ENCODE peak calls at places on chromosomes 13 and 19, in five cellular contexts. S is IMR-90, F is neuronal stem cell, O is H9, N is H1. T is an unnamed sample.

GRCh38 chr13:36310417-36311108 is 12.9 kb upstream of the CCDC169 start:
- DNase-seq in S (peak), F (no peak), O (no peak), N (no peak), T (no peak)

GRCh38 chr19:41341669-41342490 is 11.8 kb downstream of the TGFB1 start:
- DNase-seq in S (no peak), F (no peak), O (peak), N (no peak), T (no peak)

GRCh38 chr13:36518707-36519106 is 86.4 kb downstream of the CCNA1 start:
- DNase-seq in S (no peak), F (no peak), O (no peak), N (no peak), T (no peak)

GRCh38 chr13:72774019-72774418 is 7.7 kb downstream of the DIS3 start:
- DNase-seq in S (no peak), F (no peak), O (no peak), N (no peak), T (peak)

GRCh38 chr13:23715762-23716235 is 145.6 kb downstream of the TNFRSF19 start:
- DNase-seq in S (no peak), F (no peak), O (peak), N (peak), T (peak)

GRCh38 chr13:24267283-24267682 is 42.1 kb upstream of the C1QTNF9 start:
- DNase-seq in S (no peak), F (no peak), O (no peak), N (no peak), T (peak)

GRCh38 chr19:13846533-13847032 is 30.4 kb upstream of the NANOS3 start:
- DNase-seq in S (peak), F (no peak), O (peak), N (peak), T (peak)

GRCh38 chr19:29271911-29272310 is 59.0 kb upstream of the UQCRFS1 start:
- DNase-seq in S (no peak), F (no peak), O (no peak), N (no peak), T (no peak)

GRCh38 chr19:42474743-42475142 is 32.0 kb upstream of the CXCL17 start:
- DNase-seq in S (no peak), F (no peak), O (no peak), N (no peak), T (no peak)
- H2BK15ac ChIP-seq in S (no peak), F (no peak), O (no peak), N (no peak), T (no peak)

GRCh38 chr19:1829958-1830357 is 17.9 kb upstream of the ATP8B3 start:
- DNase-seq in S (no peak), F (no peak), O (no peak), N (no peak), T (no peak)

GRCh38 chr19:1830568-1830967 is 17.7 kb downstream of the REXO1 start:
- DNase-seq in S (no peak), F (no peak), O (no peak), N (no peak), T (no peak)

GRCh38 chr19:1830978-1831377 is 17.3 kb downstream of the REXO1 start:
- DNase-seq in S (no peak), F (no peak), O (no peak), N (no peak), T (no peak)

GRCh38 chr19:1833540-1833939 is 14.7 kb downstream of the REXO1 start:
- DNase-seq in S (no peak), F (no peak), O (no peak), N (no peak), T (no peak)

GRCh38 chr19:1832046-1832663 is 16.1 kb downstream of the REXO1 start:
- DNase-seq in S (no peak), F (no peak), O (no peak), N (no peak), T (no peak)
- H3K14ac ChIP-seq in S (no peak), F (no peak), O (no peak), N (no peak), T (no peak)

GRCh38 chr19:4171676-4172075 is 10.7 kb downstream of the SIRT6 start:
- DNase-seq in S (no peak), F (no peak), O (no peak), N (no peak), T (no peak)
- H3K23ac ChIP-seq in S (no peak), F (peak), O (no peak), N (no peak), T (no peak)

GRCh38 chr13:44388427-44388826 is 14.8 kb downstream of the SERP2 start:
- DNase-seq in S (no peak), F (no peak), O (no peak), N (no peak), T (no peak)
- H2BK15ac ChIP-seq in S (no peak), F (no peak), O (no peak), N (no peak), T (no peak)

GRCh38 chr19:939922-940321 is 14.1 kb downstream of the ARID3A start:
- DNase-seq in S (no peak), F (no peak), O (no peak), N (no peak), T (no peak)

GRCh38 chr19:939439-939838 is 13.6 kb downstream of the ARID3A start:
- DNase-seq in S (no peak), F (no peak), O (no peak), N (no peak), T (no peak)

GRCh38 chr19:940591-941291 is 14.9 kb downstream of the ARID3A start:
- DNase-seq in S (peak), F (no peak), O (no peak), N (no peak), T (no peak)

GRCh38 chr19:936175-936546 is 10.3 kb downstream of the ARID3A start:
- DNase-seq in S (no peak), F (no peak), O (no peak), N (no peak), T (no peak)

DNA sequence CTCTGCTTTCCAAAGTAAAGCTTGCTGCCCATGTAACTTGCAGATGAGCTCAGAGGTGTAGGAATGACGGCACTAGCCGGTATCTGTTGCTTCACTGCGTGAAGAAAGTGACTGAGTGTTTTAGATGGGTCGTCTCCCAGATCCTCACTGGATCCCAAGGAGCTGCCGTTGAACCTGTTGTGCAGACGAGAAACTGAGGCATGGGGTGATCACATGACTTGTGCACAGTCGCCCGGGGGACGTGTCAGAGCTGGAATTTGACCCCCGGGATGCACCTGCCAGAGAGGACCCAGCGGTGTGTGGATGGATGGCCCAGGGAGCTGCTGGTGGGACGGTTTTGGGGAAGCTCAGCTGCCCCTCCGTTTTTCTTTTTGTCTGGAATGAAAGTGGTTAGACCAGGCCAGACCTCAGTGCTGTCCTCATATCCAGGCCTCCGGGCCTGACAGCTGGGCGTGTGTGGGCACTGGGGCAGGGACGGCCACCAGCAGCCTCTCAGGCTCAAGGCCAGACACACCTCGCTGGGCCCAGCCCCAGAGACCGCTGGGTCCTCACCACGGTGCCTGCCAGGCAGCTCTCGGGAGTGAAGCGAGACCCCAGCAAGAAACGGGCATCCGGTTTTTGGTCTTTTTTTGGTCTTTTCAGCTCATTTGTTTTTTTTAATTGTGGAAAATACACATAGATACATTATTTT is 12.5 kb downstream of the ARID3A start:
- DNase-seq in S (no peak), F (no peak), O (no peak), N (no peak), T (no peak)
- H3K14ac ChIP-seq in S (no peak), F (no peak), O (no peak), N (no peak), T (no peak)

DNA sequence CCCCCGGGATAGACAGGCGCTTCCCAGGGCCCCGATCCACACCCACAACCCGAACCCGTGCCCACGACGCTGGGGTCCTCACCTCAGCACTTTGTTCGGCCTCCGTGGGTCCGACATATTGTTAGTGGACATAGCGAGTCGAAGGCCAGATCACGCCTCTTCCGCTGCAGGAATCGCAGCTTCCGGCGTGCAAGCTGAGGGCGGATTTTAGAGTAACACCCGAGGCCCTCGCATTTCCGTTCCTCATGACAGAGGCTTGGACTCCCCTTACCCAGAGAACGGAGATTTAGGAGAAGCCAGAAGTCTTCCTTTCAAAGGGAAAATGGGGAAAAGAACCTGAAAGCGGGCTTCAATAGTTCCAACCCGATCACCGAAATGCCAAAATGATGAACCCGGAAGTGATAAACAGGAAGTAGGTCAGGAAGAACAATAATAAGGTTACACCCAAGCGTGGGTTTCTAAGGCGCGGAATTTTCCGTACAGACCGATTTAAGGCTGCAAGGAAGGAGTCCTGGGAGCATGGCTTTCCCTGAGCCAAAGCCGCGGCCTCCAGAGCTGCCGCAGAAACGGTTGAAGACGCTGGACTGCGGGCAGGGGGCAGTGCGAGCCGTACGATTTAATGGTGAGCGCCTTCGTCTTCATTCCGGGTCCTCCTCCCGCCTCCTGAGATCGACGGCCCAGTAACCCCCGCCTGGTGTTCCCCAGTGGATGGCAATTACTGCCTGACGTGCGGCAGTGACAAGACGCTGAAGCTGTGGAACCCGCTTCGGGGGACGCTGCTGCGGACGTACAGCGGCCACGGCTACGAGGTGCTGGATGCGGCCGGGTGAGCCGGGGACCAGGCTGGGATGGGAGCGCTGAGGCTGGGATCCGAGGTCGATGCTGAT is 2.9 kb downstream of the WDR83 start:
- DNase-seq in S (peak), F (peak), O (peak), N (peak), T (peak)
- H3K23ac ChIP-seq in S (peak), F (peak), O (no peak), N (no peak), T (no peak)

GRCh38 chr13:107834268-107834667 is 381.1 kb downstream of the LIG4 start:
- DNase-seq in S (peak), F (no peak), O (no peak), N (no peak), T (no peak)

GRCh38 chr13:107842562-107843180 is 372.7 kb downstream of the LIG4 start:
- DNase-seq in S (peak), F (no peak), O (no peak), N (no peak), T (peak)

GRCh38 chr13:107835339-107836018 is 379.9 kb downstream of the LIG4 start:
- DNase-seq in S (peak), F (no peak), O (no peak), N (no peak), T (peak)

GRCh38 chr13:107834717-107835116 is 380.6 kb downstream of the LIG4 start:
- DNase-seq in S (peak), F (no peak), O (no peak), N (no peak), T (peak)

DNA sequence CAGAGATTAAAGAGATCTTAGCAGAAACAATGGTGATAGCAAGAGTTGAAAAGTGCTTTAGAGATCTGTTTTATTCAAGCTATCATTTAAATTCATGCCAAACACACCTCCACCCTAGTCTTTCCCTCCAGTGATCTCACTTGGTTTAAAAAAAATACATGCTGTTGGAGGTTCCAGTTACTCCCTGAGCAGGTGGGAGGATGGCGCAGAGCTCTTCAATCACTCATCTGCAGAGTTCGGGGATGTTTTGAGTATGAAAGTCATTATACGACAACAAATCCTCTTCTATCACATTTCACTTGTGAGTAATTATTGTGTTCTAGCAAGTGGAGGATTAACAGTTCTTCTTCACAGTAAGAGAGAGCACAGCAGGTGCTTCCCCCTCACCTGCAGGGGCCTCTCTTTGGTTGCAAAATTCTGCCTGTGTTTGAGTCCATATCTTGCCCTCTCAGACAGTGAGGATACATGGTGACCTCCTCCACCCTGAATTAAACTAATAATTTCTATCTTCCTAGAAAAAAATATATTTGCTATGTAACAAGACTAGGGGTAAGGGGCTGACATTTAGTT is 376.7 kb downstream of the LIG4 start:
- DNase-seq in S (no peak), F (no peak), O (no peak), N (no peak), T (no peak)
- H2BK15ac ChIP-seq in S (no peak), F (no peak), O (no peak), N (no peak), T (no peak)

DNA sequence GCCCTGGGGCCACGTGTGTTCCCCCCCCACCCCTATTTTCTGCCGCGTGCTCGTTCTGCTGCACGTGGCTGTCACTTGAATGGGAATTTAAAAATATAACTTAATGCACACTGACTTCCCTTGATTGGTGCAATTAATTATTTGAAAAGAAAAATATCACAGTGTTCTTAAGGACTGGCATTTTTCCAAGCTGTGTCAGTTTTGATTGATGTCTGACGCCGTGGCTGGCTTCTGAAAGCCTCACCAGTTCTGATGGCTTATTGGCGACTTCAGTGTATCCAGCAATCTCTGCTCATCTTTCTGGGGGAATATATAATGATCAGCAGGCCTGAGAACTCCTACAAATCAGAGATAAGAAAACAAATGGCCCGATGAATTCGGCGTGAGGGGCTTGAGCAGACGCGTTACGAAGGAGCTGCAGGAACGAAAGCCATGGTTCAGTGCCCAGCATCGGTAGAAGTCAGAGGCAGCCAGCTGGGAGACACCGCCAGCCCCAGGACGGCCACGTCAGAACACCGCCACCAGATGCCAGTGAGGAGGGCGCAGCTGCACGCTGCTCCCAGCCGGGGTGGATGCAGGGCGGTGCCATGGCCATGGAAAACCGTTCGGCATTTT is 111.2 kb downstream of the KDM4B start:
- DNase-seq in S (no peak), F (no peak), O (no peak), N (no peak), T (no peak)
- H3K14ac ChIP-seq in S (no peak), F (no peak), O (no peak), N (no peak), T (no peak)

GRCh38 chr19:57888107-57888493 is 737 bp downstream of the ZNF814 start:
- DNase-seq in S (no peak), F (no peak), O (no peak), N (no peak), T (peak)
- H3K23ac ChIP-seq in S (peak), F (no peak), O (no peak), N (no peak), T (no peak)

GRCh38 chr13:34506796-34507195 is 435.3 kb upstream of the NBEA start:
- DNase-seq in S (no peak), F (no peak), O (no peak), N (no peak), T (no peak)

GRCh38 chr13:34502011-34502410 is 440.1 kb upstream of the NBEA start:
- DNase-seq in S (no peak), F (no peak), O (no peak), N (no peak), T (no peak)

GRCh38 chr13:34507630-34508029 is 434.4 kb upstream of the NBEA start:
- DNase-seq in S (no peak), F (no peak), O (no peak), N (no peak), T (no peak)

DNA sequence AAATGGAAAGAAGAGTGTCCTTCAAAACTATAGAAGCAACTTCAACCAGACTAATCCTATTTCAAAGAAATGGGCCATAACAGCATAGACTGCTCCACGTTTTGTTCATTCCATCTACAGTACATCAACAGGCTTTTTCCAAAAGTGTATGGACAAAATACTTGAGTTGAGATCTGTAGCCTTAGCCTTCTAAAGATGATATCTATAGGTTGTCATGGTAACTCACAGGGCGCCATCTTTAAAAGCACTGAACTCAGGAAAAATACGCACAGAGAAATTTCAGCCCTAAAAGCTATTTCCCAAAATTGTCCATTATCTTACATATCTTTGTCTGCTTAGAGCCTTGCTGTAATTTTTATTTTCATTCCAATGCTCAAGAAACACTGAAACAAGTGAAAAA is 439.4 kb upstream of the NBEA start:
- DNase-seq in S (no peak), F (no peak), O (no peak), N (no peak), T (no peak)
- H2BK15ac ChIP-seq in S (no peak), F (no peak), O (no peak), N (no peak), T (no peak)

T was measured in mesenchymal stem cell.